ENCODE peak calls at places on chromosome 2, in eight cellular contexts. P, E, S, U, Z, G, C and O are unnamed samples.
A peak's percentile ranks its signal among the peaks of the same experiment; 100 is the strongest.

GRCh38 chr2:41909584-41909983 is 138.2 kb upstream of the PKDCC start:
- DNase-seq in Z (no peak), S (no peak), E (no peak), C (no peak), P (peak; percentile 22), U (no peak), G (no peak), O (no peak)

GRCh38 chr2:28381225-28382180 is 11.2 kb upstream of the FOSL2 start:
- DNase-seq in U (peak; percentile 39), C (no peak), E (no peak), S (no peak), P (no peak), G (no peak), Z (no peak), O (no peak)

GRCh38 chr2:232200195-232200594 is 178.4 kb upstream of the ALPP start:
- DNase-seq in Z (peak; percentile 37), S (no peak), E (no peak), P (no peak), U (no peak), C (no peak), G (no peak), O (no peak)

GRCh38 chr2:232315049-232315922 is 63.3 kb upstream of the ALPP start:
- DNase-seq in G (peak; percentile 96), E (no peak), C (peak; percentile 37), Z (peak; percentile 29), P (peak; percentile 81), S (peak; percentile 86), U (no peak), O (peak; percentile 59)

GRCh38 chr2:145431181-145431951 is 911.4 kb upstream of the ZEB2 start:
- DNase-seq in E (no peak), Z (peak; percentile 81), P (no peak), C (no peak), U (peak; percentile 4), S (no peak), G (no peak), O (no peak)

GRCh38 chr2:73877071-73877802 is 15.6 kb upstream of the ACTG2 start:
- DNase-seq in G (no peak), P (no peak), S (no peak), U (no peak), E (no peak), Z (no peak), C (no peak), O (no peak)

GRCh38 chr2:65662654-65663432 is 230.4 kb upstream of the SPRED2 start:
- DNase-seq in E (no peak), P (peak; percentile 99), S (no peak), Z (peak; percentile 15), C (no peak), G (peak; percentile 78), U (no peak), O (no peak)

GRCh38 chr2:172430671-172431070 is 3.3 kb downstream of the ITGA6 start:
- DNase-seq in P (peak; percentile 32), G (peak; percentile 86), U (no peak), E (peak; percentile 19), Z (no peak), C (no peak), S (no peak), O (no peak)

GRCh38 chr2:144999040-144999875 is 479.3 kb upstream of the ZEB2 start:
- DNase-seq in P (peak; percentile 61), C (peak; percentile 43), U (no peak), G (no peak), S (no peak), E (no peak), Z (no peak), O (no peak)

GRCh38 chr2:45710468-45710867 is 59.0 kb downstream of the PRKCE start:
- DNase-seq in Z (no peak), E (no peak), G (no peak), P (no peak), C (no peak), S (no peak), U (no peak), O (no peak)

GRCh38 chr2:217793566-217794132 is 209.1 kb downstream of the TNS1 start:
- DNase-seq in P (no peak), E (no peak), S (no peak), G (no peak), U (no peak), C (no peak), Z (no peak), O (no peak)

GRCh38 chr2:29425866-29426265 is 310.7 kb downstream of the CLIP4 start:
- DNase-seq in S (no peak), Z (no peak), P (no peak), U (no peak), E (no peak), C (no peak), G (no peak), O (no peak)

GRCh38 chr2:234438322-234438977 is 58.4 kb downstream of the ARL4C start:
- DNase-seq in P (no peak), G (no peak), U (no peak), E (no peak), C (no peak), S (no peak), Z (no peak), O (no peak)

GRCh38 chr2:55518846-55519167 is 711 bp upstream of the CFAP36 start:
- DNase-seq in C (no peak), U (no peak), E (peak; percentile 18), P (no peak), Z (peak; percentile 64), S (no peak), G (no peak), O (no peak)

GRCh38 chr2:199979841-199980628 is 24.7 kb downstream of the MAIP1 start:
- DNase-seq in G (peak; percentile 72), P (peak; percentile 63), Z (peak; percentile 91), E (peak; percentile 39), S (peak; percentile 71), C (peak; percentile 76), U (peak; percentile 83), O (peak; percentile 67)

GRCh38 chr2:190407662-190408537 is at the start of gene MFSD6:
- DNase-seq in Z (peak; percentile 37), C (peak; percentile 63), S (peak; percentile 67), U (peak; percentile 80), P (no peak), G (peak; percentile 53), E (peak; percentile 68), O (peak; percentile 55)

GRCh38 chr2:144989580-144990270 is 469.8 kb upstream of the ZEB2 start:
- DNase-seq in P (peak; percentile 28), S (no peak), Z (no peak), G (no peak), C (no peak), U (no peak), E (no peak), O (no peak)

GRCh38 chr2:210007895-210008294 is 5.5 kb downstream of the RPE start:
- DNase-seq in Z (no peak), U (no peak), S (no peak), E (no peak), G (no peak), C (no peak), P (peak; percentile 11), O (no peak)
- H3K36me3 ChIP-seq in Z (no peaks in the 10 kb centered on the region), U (no peaks in the 10 kb centered on the region), S (peaks cover 78% of the 10 kb centered on the region), E (peaks cover 85% of the 10 kb centered on the region), G (peaks cover 3% of the 10 kb centered on the region), C (peaks cover 55% of the 10 kb centered on the region), P (no peaks in the 10 kb centered on the region), O (peaks cover 45% of the 10 kb centered on the region)

DNA sequence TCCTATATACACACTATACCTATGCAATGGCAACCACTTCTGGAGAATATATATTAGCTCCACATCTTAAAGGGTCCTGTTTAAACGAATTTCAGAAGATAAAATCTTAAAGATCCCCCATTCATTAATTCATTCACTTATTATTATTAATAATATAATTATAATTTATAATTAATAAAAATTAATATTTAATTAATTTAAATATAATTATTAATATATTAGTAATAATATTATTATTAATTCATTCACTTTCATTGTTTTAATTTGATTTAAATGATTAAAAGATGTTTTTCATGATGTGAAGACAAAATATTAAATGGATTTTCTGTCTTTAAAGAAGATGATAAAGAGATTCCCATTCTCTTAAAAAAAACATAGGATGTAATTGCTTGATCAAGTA is 21.1 kb downstream of the NFU1 start:
- DNase-seq in S (no peak), G (no peak), E (no peak), P (no peak), Z (no peak), C (no peak), U (no peak), O (no peak)
- H3K36me3 ChIP-seq in S (peaks cover 51% of the 10 kb centered on the region), G (peaks cover 4% of the 10 kb centered on the region), E (peaks cover 25% of the 10 kb centered on the region), P (no peaks in the 10 kb centered on the region), Z (no peaks in the 10 kb centered on the region), C (peaks cover 93% of the 10 kb centered on the region), U (no peaks in the 10 kb centered on the region), O (peaks cover 53% of the 10 kb centered on the region)

GRCh38 chr2:128037624-128038023 is 9.8 kb upstream of the SAP130 start:
- DNase-seq in P (no peak), E (no peak), S (no peak), Z (no peak), C (no peak), G (no peak), U (no peak), O (no peak)

GRCh38 chr2:128043041-128043440 is 15.2 kb upstream of the SAP130 start:
- DNase-seq in Z (no peak), U (no peak), S (no peak), E (no peak), P (no peak), C (no peak), G (no peak), O (no peak)

GRCh38 chr2:128040166-128040771 is 12.4 kb upstream of the SAP130 start:
- DNase-seq in G (no peak), Z (no peak), U (no peak), E (no peak), P (no peak), C (no peak), S (no peak), O (no peak)

GRCh38 chr2:128039535-128039934 is 11.7 kb upstream of the SAP130 start:
- DNase-seq in Z (no peak), C (no peak), S (no peak), E (no peak), G (no peak), U (no peak), P (no peak), O (no peak)

DNA sequence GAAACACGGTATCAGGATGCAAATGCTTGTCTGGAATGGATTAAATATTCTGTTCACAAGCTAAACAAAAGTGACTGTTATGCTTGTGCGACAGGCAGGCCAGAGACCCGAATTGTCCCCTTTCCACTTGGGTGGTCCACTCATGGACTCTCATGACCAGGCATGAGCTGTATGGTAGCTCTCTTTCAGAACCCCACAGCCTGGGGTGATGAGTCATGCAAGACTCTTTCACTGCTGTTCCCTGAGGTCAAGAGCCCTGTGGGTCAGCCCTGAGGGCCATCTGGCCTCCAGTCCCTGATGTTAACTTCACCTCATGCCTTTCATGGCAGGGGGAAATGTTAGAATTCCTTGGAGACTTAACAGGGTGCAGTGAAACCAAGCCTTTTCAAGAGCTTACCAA is 13.7 kb upstream of the SAP130 start:
- DNase-seq in E (no peak), S (no peak), U (no peak), C (no peak), Z (no peak), P (no peak), G (no peak), O (no peak)
- H3K36me3 ChIP-seq in E (no peaks in the 10 kb centered on the region), S (no peaks in the 10 kb centered on the region), U (no peaks in the 10 kb centered on the region), C (no peaks in the 10 kb centered on the region), Z (no peaks in the 10 kb centered on the region), P (no peaks in the 10 kb centered on the region), G (no peaks in the 10 kb centered on the region), O (no peaks in the 10 kb centered on the region)

DNA sequence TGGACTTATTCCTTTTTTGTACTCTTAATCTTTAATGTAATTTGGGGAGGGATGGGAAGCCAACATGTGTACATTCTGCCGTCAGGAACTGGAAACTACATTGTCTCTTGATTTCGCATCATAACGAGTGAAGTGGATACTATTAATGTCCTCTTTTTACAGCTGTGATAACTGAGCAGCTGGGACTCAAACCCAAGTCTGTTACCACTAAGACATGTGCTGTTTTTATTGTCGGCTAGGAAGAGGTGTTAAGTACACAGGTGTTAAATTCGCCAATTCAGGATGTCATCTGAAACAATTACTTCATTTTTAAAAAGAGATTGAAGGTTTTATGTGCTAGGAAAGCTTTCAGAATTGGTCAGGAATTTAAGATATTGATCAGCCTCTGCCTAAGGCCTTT is 6.9 kb downstream of the GMCL1 start:
- DNase-seq in C (no peak), G (no peak), Z (no peak), E (no peak), S (no peak), P (no peak), U (no peak), O (no peak)
- H3K36me3 ChIP-seq in C (peaks cover 22% of the 10 kb centered on the region), G (peaks cover 2% of the 10 kb centered on the region), Z (no peaks in the 10 kb centered on the region), E (peaks cover 52% of the 10 kb centered on the region), S (peaks cover 83% of the 10 kb centered on the region), P (no peaks in the 10 kb centered on the region), U (no peaks in the 10 kb centered on the region), O (peaks cover 33% of the 10 kb centered on the region)